ENCODE peak calls at places on chromosomes 2 and 18, in six cellular contexts. L is suprapubic skin; Q is lower lobe of right lung; B is progenitor cell of endocrine pancreas; Z is CD8-positive, alpha-beta T cell; P is choroid plexus epithelial cell. J is an unnamed sample.

GRCh38 chr2:149339324-149339723 is 8.9 kb downstream of the LYPD6 start:
- DNase-seq in L (no peak), Q (no peak), B (no peak), Z (no peak), P (no peak), J (no peak)

GRCh38 chr2:237184192-237184922 is 98.7 kb downstream of the COPS8 start:
- DNase-seq in L (no peak), Q (no peak), B (no peak), Z (no peak), P (peak), J (no peak)

GRCh38 chr18:75297731-75298130 is 87.1 kb downstream of the TSHZ1 start:
- DNase-seq in L (no peak), Q (no peak), B (no peak), Z (peak), P (no peak), J (no peak)

GRCh38 chr2:111122631-111123421 is 2.1 kb downstream of the BCL2L11 start:
- DNase-seq in L (peak), Q (peak), B (peak), Z (peak), P (peak), J (peak)

GRCh38 chr2:70688427-70688826 is 79.6 kb downstream of the ADD2 start:
- DNase-seq in L (peak), Q (no peak), B (no peak), Z (peak), P (no peak), J (no peak)

GRCh38 chr2:202780514-202781021 is 91.0 kb downstream of the ICA1L start:
- DNase-seq in L (no peak), Q (no peak), B (no peak), Z (no peak), P (peak), J (no peak)

GRCh38 chr2:73053316-73054114 is 18.0 kb downstream of the SFXN5 start:
- DNase-seq in L (no peak), Q (no peak), B (no peak), Z (no peak), P (peak), J (no peak)

GRCh38 chr2:70709275-70709674 is 58.7 kb downstream of the ADD2 start:
- DNase-seq in L (no peak), Q (no peak), B (no peak), Z (no peak), P (no peak), J (no peak)

GRCh38 chr2:150610670-150611279 is 123.3 kb upstream of the RND3 start:
- DNase-seq in L (no peak), Q (no peak), B (peak), Z (no peak), P (peak), J (peak)

GRCh38 chr2:226611196-226611943 is 188.2 kb downstream of the IRS1 start:
- DNase-seq in L (no peak), Q (no peak), B (no peak), Z (no peak), P (peak), J (no peak)

GRCh38 chr2:233021771-233022170 is 8.7 kb upstream of the NGEF start:
- DNase-seq in L (no peak), Q (no peak), B (no peak), Z (no peak), P (no peak), J (no peak)

GRCh38 chr2:210458395-210458794 is 18.2 kb downstream of the LANCL1 start:
- DNase-seq in L (no peak), Q (no peak), B (no peak), Z (no peak), P (no peak), J (no peak)

GRCh38 chr2:140064241-140064640 is 1284.1 kb upstream of the NXPH2 start:
- DNase-seq in L (no peak), Q (no peak), B (no peak), Z (no peak), P (no peak), J (no peak)

GRCh38 chr2:27915874-27916273 is 25.3 kb downstream of the BABAM2 start:
- DNase-seq in L (no peak), Q (no peak), B (no peak), Z (no peak), P (no peak), J (no peak)

GRCh38 chr2:110105608-110106467 is 9.8 kb downstream of the MALL start:
- DNase-seq in L (no peak), Q (no peak), B (no peak), Z (no peak), P (peak), J (no peak)

GRCh38 chr2:160042054-160042453 is 20.4 kb downstream of the PLA2R1 start:
- DNase-seq in L (no peak), Q (no peak), B (no peak), Z (no peak), P (no peak), J (no peak)

GRCh38 chr2:175342085-175342484 is 160.6 kb upstream of the ATP5MC3 start:
- DNase-seq in L (no peak), Q (no peak), B (no peak), Z (no peak), P (no peak), J (no peak)

GRCh38 chr2:219124379-219125110 is 36.1 kb downstream of the NHEJ1 start:
- DNase-seq in L (no peak), Q (no peak), B (no peak), Z (no peak), P (peak), J (no peak)

GRCh38 chr2:229852565-229852964 is 69.2 kb downstream of the TRIP12 start:
- DNase-seq in L (no peak), Q (no peak), B (no peak), Z (peak), P (peak), J (peak)

GRCh38 chr18:23627325-23627724 is 35.4 kb downstream of the ANKRD29 start:
- DNase-seq in L (no peak), Q (no peak), B (no peak), Z (no peak), P (peak), J (no peak)

GRCh38 chr2:26401739-26402541 is at the start of gene DRC1:
- DNase-seq in L (no peak), Q (peak), B (peak), Z (no peak), P (peak), J (peak)

GRCh38 chr2:181440919-181441318 is 16.3 kb upstream of the ITGA4 start:
- DNase-seq in L (no peak), Q (no peak), B (no peak), Z (no peak), P (no peak), J (no peak)

GRCh38 chr2:109694190-109694589 is 80.0 kb downstream of the SOWAHC start:
- DNase-seq in L (no peak), Q (no peak), B (no peak), Z (no peak), P (no peak), J (no peak)

GRCh38 chr18:76351961-76352581 is 143.0 kb downstream of the ZNF516 start:
- DNase-seq in L (no peak), Q (no peak), B (no peak), Z (no peak), P (peak), J (no peak)

GRCh38 chr18:13141209-13141608 is 77.4 kb upstream of the LDLRAD4 start:
- DNase-seq in L (no peak), Q (no peak), B (no peak), Z (no peak), P (no peak), J (no peak)

GRCh38 chr2:37984176-37984575 is 59.1 kb downstream of the RMDN2 start:
- DNase-seq in L (no peak), Q (no peak), B (no peak), Z (no peak), P (no peak), J (no peak)

GRCh38 chr2:62654423-62654791 is 51.1 kb upstream of the EHBP1 start:
- DNase-seq in L (no peak), Q (no peak), B (no peak), Z (no peak), P (peak), J (no peak)

GRCh38 chr2:136490100-136490499 is 275.2 kb upstream of the THSD7B start:
- DNase-seq in L (no peak), Q (no peak), B (no peak), Z (no peak), P (no peak), J (no peak)

GRCh38 chr18:23270999-23271680 is 135.9 kb downstream of the CABLES1 start:
- DNase-seq in L (no peak), Q (no peak), B (no peak), Z (no peak), P (no peak), J (no peak)

GRCh38 chr2:71615769-71616730 is 162.7 kb downstream of the DYSF start:
- DNase-seq in L (peak), Q (no peak), B (peak), Z (peak), P (no peak), J (no peak)

GRCh38 chr2:9573013-9573708 is 17.5 kb upstream of the ADAM17 start:
- DNase-seq in L (no peak), Q (no peak), B (no peak), Z (no peak), P (peak), J (no peak)

GRCh38 chr2:199070550-199070949 is 387.2 kb downstream of the SATB2 start:
- DNase-seq in L (no peak), Q (no peak), B (no peak), Z (no peak), P (no peak), J (no peak)

GRCh38 chr2:242048479-242048878 is 178.9 kb downstream of the RTP5 start:
- DNase-seq in L (no peak), Q (no peak), B (no peak), Z (no peak), P (no peak), J (no peak)

GRCh38 chr2:222336442-222336841 is 37.6 kb upstream of the PAX3 start:
- DNase-seq in L (no peak), Q (no peak), B (no peak), Z (no peak), P (no peak), J (no peak)
- TF ChIP-seq CTCF in L (no peak), Q (no peak), B (no peak), Z (no peak), P (no peak), J (no peak)

GRCh38 chr18:10032331-10032979 is 118.6 kb downstream of the VAPA start:
- DNase-seq in L (peak), Q (no peak), B (no peak), Z (peak), P (no peak), J (peak)
- TF ChIP-seq CTCF in L (no peak), Q (peak), B (peak), Z (no peak), P (peak), J (no peak)

DNA sequence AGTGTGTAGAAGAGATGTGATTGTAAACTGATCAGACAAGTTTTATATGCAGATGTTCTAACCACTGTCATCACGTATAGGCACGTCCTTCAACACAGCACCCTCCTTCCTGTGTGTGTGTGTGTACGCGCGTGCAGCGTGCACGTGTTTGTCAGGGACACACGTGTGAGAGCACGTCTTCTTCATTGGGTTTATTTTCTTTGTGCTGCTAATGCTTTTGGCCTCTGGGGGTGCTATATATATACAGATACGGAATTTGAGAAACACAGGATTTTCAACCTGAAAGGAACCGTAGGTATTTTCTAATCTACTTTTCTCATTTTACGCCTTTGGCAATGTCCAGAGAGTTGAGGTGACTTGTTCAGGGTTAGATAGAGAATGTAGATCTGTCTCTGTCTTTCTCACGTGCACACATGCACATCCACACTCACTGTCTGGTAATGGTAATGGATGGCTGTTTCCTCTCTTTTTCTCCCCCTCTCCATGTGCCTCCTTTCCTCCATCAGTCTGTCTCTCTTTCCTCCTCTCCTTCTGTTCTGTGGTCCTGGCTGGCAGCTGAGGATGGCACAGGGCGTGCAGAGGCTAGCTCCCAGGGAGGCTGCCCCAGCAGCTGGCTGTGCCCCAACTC is 13.4 kb upstream of the CELF4 start:
- DNase-seq in L (no peak), Q (no peak), B (no peak), Z (no peak), P (peak), J (no peak)
- TF ChIP-seq CTCF in L (no peak), Q (peak), B (peak), Z (no peak), P (peak), J (peak)

DNA sequence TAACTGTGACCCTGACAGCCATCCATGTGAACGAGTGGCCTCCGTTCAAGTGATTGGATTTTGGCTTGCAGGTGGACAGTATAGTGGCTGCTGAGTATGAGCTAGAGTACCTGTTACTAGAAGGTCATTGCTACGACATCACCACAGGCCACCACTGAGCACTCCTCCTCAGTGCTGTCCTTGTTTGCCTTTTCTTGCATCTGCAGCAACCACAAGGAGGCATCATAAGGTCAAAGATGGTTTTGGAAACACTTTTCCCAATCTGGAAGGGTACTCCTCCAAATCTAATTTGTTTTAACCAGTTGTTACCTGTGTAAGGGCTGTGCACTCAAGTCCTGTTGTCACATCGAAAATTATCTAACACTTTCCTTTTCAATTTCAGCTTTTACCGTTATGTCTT is 81.2 kb downstream of the UGGT1 start:
- DNase-seq in L (no peak), Q (no peak), B (no peak), Z (no peak), P (peak), J (no peak)
- TF ChIP-seq CTCF in L (no peak), Q (no peak), B (peak), Z (no peak), P (peak), J (no peak)

GRCh38 chr2:11124760-11125068 is 30.6 kb upstream of the SLC66A3 start:
- DNase-seq in L (no peak), Q (no peak), B (no peak), Z (no peak), P (no peak), J (no peak)
- TF ChIP-seq CTCF in L (no peak), Q (no peak), B (no peak), Z (no peak), P (no peak), J (no peak)

DNA sequence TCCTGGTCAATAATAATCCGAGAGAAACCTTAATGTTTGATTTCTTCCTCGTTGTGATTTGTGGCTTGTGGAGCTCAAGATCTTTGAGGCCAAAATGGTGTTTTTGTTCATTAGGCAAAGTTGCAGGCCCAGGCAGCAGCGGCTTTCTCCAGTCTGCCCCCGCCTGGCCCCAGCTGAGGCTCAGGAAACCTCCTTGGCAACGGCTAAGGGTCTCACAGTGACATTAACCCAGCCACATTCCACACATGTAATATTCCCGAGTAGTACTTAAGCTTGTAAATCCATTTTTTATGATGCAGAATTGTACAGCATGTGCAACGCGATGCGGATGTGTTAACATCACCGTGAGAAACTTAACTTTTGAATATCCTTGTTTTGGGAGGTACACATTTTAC is 200.1 kb downstream of the BCL11A start:
- DNase-seq in L (no peak), Q (no peak), B (no peak), Z (no peak), P (no peak), J (no peak)
- TF ChIP-seq CTCF in L (no peak), Q (no peak), B (peak), Z (no peak), P (no peak), J (no peak)

GRCh38 chr18:4068552-4069158 is 386.5 kb downstream of the DLGAP1 start:
- DNase-seq in L (no peak), Q (no peak), B (peak), Z (no peak), P (peak), J (peak)
- TF ChIP-seq CTCF in L (peak), Q (peak), B (peak), Z (peak), P (peak), J (peak)

DNA sequence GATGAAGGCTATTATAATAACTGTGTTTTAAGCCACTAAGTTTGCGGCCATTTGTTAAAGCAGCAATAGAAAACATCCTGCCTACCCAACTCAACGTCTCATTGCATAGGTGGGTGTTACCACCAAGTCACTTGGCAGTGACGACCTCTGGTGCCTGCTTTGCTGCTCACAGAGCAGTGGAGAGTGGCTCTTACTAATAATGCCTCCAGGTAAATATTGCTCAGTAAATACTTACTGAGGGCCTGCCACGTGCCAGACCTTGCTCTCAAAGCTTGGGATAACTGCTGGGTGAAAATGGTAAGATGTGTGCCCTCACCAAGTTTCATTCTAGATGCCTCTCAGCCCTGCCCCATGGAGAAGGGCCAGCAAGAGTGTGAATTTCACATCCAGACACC is 27.7 kb downstream of the ITGA6 start:
- DNase-seq in L (no peak), Q (no peak), B (no peak), Z (no peak), P (no peak), J (no peak)
- TF ChIP-seq CTCF in L (no peak), Q (no peak), B (no peak), Z (peak), P (no peak), J (no peak)

DNA sequence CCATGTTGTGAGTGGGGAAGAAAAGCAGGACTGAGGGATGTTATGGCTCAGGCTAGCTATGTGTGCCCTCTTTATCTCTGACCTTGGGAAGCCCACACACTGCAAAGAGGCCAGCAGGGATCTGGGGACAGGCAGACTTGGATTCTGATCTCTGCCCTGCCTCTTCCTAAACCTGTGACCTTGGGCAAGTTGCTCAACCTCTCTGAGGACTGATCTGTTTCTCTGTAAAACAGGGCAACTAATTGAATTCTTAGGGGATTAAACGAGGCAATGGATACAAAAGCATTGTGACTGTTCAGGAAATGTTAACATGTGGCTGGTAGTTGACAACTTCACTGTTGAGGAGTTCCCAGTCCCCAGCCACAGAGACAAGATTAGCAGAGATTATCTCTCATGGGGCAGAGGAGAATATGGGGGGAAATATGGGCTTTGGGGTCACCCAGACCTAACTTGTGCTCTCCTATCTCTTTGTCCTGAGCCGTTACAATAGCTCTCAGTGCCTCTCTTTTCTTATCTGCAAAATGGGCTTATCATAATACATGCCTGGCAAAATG is 184.7 kb upstream of the GLI2 start:
- DNase-seq in L (no peak), Q (no peak), B (no peak), Z (no peak), P (no peak), J (no peak)
- TF ChIP-seq CTCF in L (no peak), Q (no peak), B (no peak), Z (no peak), P (no peak), J (no peak)